ENCODE peak calls at places on chromosomes 6 and 20, in five cellular contexts. T is HCT116, B is SK-N-SH, Y is GM12878, Z is K562. U is an unnamed sample.

GRCh38 chr6:32047855-32048766 is 9.9 kb downstream of the CYP21A2 start:
- DNase-seq in Y (no peak), Z (peak; percentile 80), B (peak; percentile 88), T (peak; percentile 34), U (peak; percentile 84)

GRCh38 chr6:102204336-102204735 is 810.8 kb downstream of the GRIK2 start:
- DNase-seq in Y (no peak), Z (no peak), B (no peak), T (no peak), U (no peak)

GRCh38 chr6:33694401-33694931 is 17.0 kb downstream of the UQCC2 start:
- DNase-seq in T (no peak), Z (no peak), B (peak; percentile 47), Y (no peak), U (no peak)

GRCh38 chr6:97703661-97704060 is 420.6 kb upstream of the MMS22L start:
- DNase-seq in B (no peak), T (no peak), Z (no peak), Y (no peak), U (no peak)

GRCh38 chr20:62118113-62119043 is 3.9 kb upstream of the LSM14B start:
- DNase-seq in Y (no peak), Z (no peak), T (no peak), B (no peak), U (no peak)

GRCh38 chr20:51697119-51697826 is 70.9 kb downstream of the ATP9A start:
- DNase-seq in Z (no peak), B (no peak), T (no peak), Y (no peak), U (no peak)

GRCh38 chr20:38256021-38256420 is 4.5 kb downstream of the KIAA1755 start:
- DNase-seq in B (no peak), Y (no peak), T (no peak), Z (no peak), U (no peak)

GRCh38 chr6:83221886-83222479 is 28.8 kb downstream of the RWDD2A start:
- DNase-seq in Y (no peak), Z (peak; percentile 21), B (peak; percentile 28), T (peak; percentile 18), U (peak; percentile 34)

GRCh38 chr20:59560588-59561227 is 43.6 kb upstream of the PHACTR3 start:
- DNase-seq in Y (no peak), B (peak; percentile 76), T (peak; percentile 13), Z (peak; percentile 50), U (peak; percentile 46)

GRCh38 chr6:2799936-2800527 is 34.8 kb downstream of the WRNIP1 start:
- DNase-seq in Y (no peak), T (no peak), Z (no peak), B (no peak), U (no peak)

GRCh38 chr20:10634683-10635411 is 39.0 kb downstream of the JAG1 start:
- DNase-seq in Z (no peak), T (no peak), Y (no peak), B (no peak), U (no peak)

GRCh38 chr6:99739526-99739925 is 132.9 kb downstream of the PRDM13 start:
- DNase-seq in B (no peak), Y (no peak), Z (no peak), T (no peak), U (no peak)

GRCh38 chr6:55277628-55278003 is 49.7 kb upstream of the GFRAL start:
- DNase-seq in B (no peak), T (no peak), Z (no peak), Y (no peak), U (no peak)

GRCh38 chr6:168725821-168726220 is 284.8 kb downstream of the SMOC2 start:
- DNase-seq in Y (no peak), Z (no peak), T (no peak), B (no peak), U (no peak)

GRCh38 chr6:30613251-30614043 is 3.6 kb downstream of the PPP1R10 start:
- DNase-seq in Y (no peak), T (no peak), Z (no peak), B (no peak), U (no peak)

GRCh38 chr20:309841-310644 is 12.7 kb downstream of the ZCCHC3 start:
- DNase-seq in Z (peak; percentile 70), B (peak; percentile 97), T (no peak), Y (no peak), U (peak; percentile 96)

GRCh38 chr6:33207569-33208088 is 671 bp upstream of the RING1 start:
- DNase-seq in Y (no peak), Z (peak; percentile 62), T (no peak), B (peak; percentile 81), U (no peak)

GRCh38 chr20:54004397-54004940 is 65.9 kb downstream of the BCAS1 start:
- DNase-seq in Z (no peak), T (no peak), Y (peak; percentile 86), B (no peak), U (no peak)

GRCh38 chr20:8557711-8558110 is 425.6 kb downstream of the PLCB1 start:
- DNase-seq in Z (no peak), T (no peak), B (no peak), Y (no peak), U (no peak)

GRCh38 chr20:51860015-51860882 is 57.9 kb upstream of the SALL4 start:
- DNase-seq in Y (no peak), T (no peak), Z (no peak), B (no peak), U (no peak)

GRCh38 chr20:63232235-63233060 is 3.3 kb upstream of the BIRC7 start:
- DNase-seq in Z (no peak), Y (no peak), T (peak; percentile 72), B (no peak), U (no peak)

GRCh38 chr20:31870703-31871601 is 518 bp downstream of the TTLL9 start:
- DNase-seq in Z (no peak), B (no peak), Y (no peak), T (no peak), U (no peak)

GRCh38 chr6:44221291-44221960 is 2.0 kb upstream of the SLC29A1 start:
- DNase-seq in Y (no peak), T (no peak), Z (peak; percentile 85), B (peak; percentile 90), U (peak; percentile 85)

GRCh38 chr6:5126214-5126613 is 41.1 kb downstream of the PPP1R3G start:
- DNase-seq in Z (no peak), T (no peak), B (no peak), Y (no peak), U (peak; percentile 43)

GRCh38 chr6:147834377-147834776 is 325.9 kb downstream of the SAMD5 start:
- DNase-seq in Y (no peak), B (no peak), Z (no peak), T (no peak), U (no peak)

GRCh38 chr20:58839474-58839874 is 11.2 kb downstream of the GNAS-AS1 start:
- DNase-seq in B (peak; percentile 85), Y (no peak), Z (peak; percentile 61), T (peak; percentile 7), U (peak; percentile 34)

GRCh38 chr20:50415516-50416268 is 94.5 kb upstream of the PTPN1 start:
- DNase-seq in T (peak; percentile 50), Y (no peak), Z (no peak), B (peak; percentile 79), U (peak; percentile 86)

GRCh38 chr20:57617079-57617795 is 3.0 kb downstream of the ZBP1 start:
- DNase-seq in Z (no peak), Y (no peak), B (no peak), T (no peak), U (no peak)

GRCh38 chr20:57616143-57616951 is 3.9 kb downstream of the ZBP1 start:
- DNase-seq in B (no peak), Y (no peak), T (no peak), Z (no peak), U (no peak)

GRCh38 chr20:57614490-57615471 is 5.4 kb downstream of the ZBP1 start:
- DNase-seq in T (no peak), B (no peak), Z (no peak), Y (no peak), U (no peak)

GRCh38 chr20:57613481-57613921 is 6.7 kb downstream of the ZBP1 start:
- DNase-seq in B (no peak), Y (no peak), Z (no peak), T (no peak), U (no peak)

DNA sequence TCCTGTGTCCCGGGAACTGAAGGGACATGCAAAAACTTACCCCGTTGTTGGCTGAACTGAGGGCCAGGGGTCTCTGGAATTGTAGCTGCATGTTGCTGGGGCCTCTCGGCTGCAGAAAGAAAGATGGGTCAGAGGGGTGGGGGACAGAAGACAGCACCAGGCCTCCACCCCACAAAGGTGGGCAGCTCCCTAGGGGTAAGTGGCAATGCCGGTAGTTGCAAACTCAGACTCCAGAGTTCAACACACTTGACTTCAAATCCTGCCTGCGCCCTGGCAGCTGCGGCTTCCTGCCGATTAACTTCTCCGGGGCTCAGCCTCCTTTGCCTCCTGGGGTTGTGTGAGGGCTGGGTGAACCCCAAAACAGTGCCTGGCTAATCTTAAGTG is 4.8 kb downstream of the ZBP1 start:
- DNase-seq in B (no peak), T (no peak), Z (no peak), Y (no peak), U (no peak)
- TF ChIP-seq ZBTB33 in B (no peak), T (no peak), Z (no peak), Y (no peak), U (no peak)

GRCh38 chr6:42137192-42137753 is 5.1 kb downstream of the C6orf132 start:
- DNase-seq in Z (no peak), T (no peak), Y (no peak), B (peak; percentile 63), U (peak; percentile 92)

GRCh38 chr6:42135161-42135560 is 7.3 kb downstream of the C6orf132 start:
- DNase-seq in T (no peak), B (no peak), Z (no peak), Y (no peak), U (no peak)

GRCh38 chr6:42133926-42134325 is 8.5 kb downstream of the C6orf132 start:
- DNase-seq in Y (no peak), T (no peak), B (no peak), Z (no peak), U (no peak)

GRCh38 chr6:42136508-42137191 is 5.8 kb downstream of the C6orf132 start:
- DNase-seq in Z (peak; percentile 88), T (peak; percentile 88), Y (peak; percentile 11), B (peak; percentile 84), U (peak; percentile 61)

DNA sequence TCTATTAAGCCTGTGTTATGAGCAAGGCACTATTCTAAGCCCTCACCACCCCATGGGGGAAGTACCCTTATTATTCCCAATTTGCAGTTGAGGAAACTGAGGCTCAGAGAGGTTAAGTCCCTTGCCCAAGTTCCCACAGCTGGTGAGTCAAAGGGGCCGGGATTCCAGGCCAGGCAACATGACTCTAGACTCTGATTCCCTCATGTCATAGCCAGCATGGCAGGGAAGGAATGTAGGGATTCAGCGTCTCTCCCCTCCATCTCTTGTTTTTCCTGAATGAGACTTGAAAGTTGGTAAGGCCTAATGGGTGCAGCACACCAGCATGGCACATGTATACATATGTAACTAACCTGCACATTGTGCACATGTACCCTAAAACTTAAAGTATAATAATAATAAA is 6.7 kb downstream of the C6orf132 start:
- DNase-seq in T (no peak), Z (no peak), B (no peak), Y (no peak), U (no peak)
- TF ChIP-seq ZBTB33 in T (no peak), Z (no peak), B (no peak), Y (no peak), U (no peak)

GRCh38 chr6:165645919-165646318 is 17.1 kb downstream of the PDE10A start:
- DNase-seq in Z (no peak), B (no peak), Y (no peak), T (no peak), U (no peak)
- TF ChIP-seq ZBTB33 in Z (no peak), B (no peak), Y (no peak), T (no peak), U (no peak)

GRCh38 chr6:51968265-51968664 is 119.1 kb downstream of the PKHD1 start:
- DNase-seq in B (no peak), Y (no peak), Z (no peak), T (no peak), U (no peak)

GRCh38 chr6:51976374-51976773 is 111.0 kb downstream of the PKHD1 start:
- DNase-seq in Y (no peak), Z (no peak), T (no peak), B (no peak), U (no peak)

GRCh38 chr6:51972659-51973058 is 114.8 kb downstream of the PKHD1 start:
- DNase-seq in Y (no peak), B (peak; percentile 64), T (no peak), Z (no peak), U (no peak)
- TF ChIP-seq ZBTB33 in Y (no peak), B (no peak), T (no peak), Z (no peak), U (no peak)